ENCODE peak calls at places on chromosomes 4 and X, in five cellular contexts. N, U, L, X and P are unnamed samples.

GRCh38 chrX:21479695-21480280 is 105.6 kb downstream of the CNKSR2 start:
- DNase-seq in N (no peak), U (peak; percentile 76), L (peak; percentile 33), X (peak; percentile 62), P (peak; percentile 49)

GRCh38 chr4:94802091-94802490 is 44.3 kb downstream of the BMPR1B start:
- DNase-seq in N (no peak), U (no peak), L (no peak), X (no peak), P (no peak)

GRCh38 chrX:124341361-124342132 is 4.8 kb upstream of the SH2D1A start:
- DNase-seq in N (no peak), U (no peak), L (no peak), X (no peak), P (no peak)

GRCh38 chr4:158962396-158962795 is 140.5 kb upstream of the RAPGEF2 start:
- DNase-seq in N (no peak), U (no peak), L (no peak), X (peak; percentile 27), P (no peak)

GRCh38 chrX:53656845-53657244 is 29.7 kb downstream of the HUWE1 start:
- DNase-seq in N (no peak), U (no peak), L (no peak), X (no peak), P (no peak)

GRCh38 chr4:45147866-45148265 is 421.5 kb upstream of the GNPDA2 start:
- DNase-seq in N (no peak), U (peak; percentile 51), L (no peak), X (no peak), P (no peak)

GRCh38 chr4:83083925-83084475 is 30.5 kb downstream of the PLAC8 start:
- DNase-seq in N (no peak), U (no peak), L (no peak), X (peak; percentile 50), P (no peak)

GRCh38 chr4:179196511-179196910 is 1754.3 kb upstream of the AGA start:
- DNase-seq in N (no peak), U (peak; percentile 57), L (no peak), X (peak; percentile 34), P (no peak)

GRCh38 chr4:90904018-90904417 is 776.8 kb downstream of the CCSER1 start:
- DNase-seq in N (no peak), U (no peak), L (no peak), X (peak; percentile 28), P (no peak)

GRCh38 chrX:1679238-1679637 is 64.4 kb downstream of the ASMT start:
- DNase-seq in N (no peak), U (no peak), L (no peak), X (peak; percentile 31), P (no peak)

GRCh38 chr4:137510866-137511265 is 21.4 kb downstream of the PCDH18 start:
- DNase-seq in N (peak; percentile 62), U (peak; percentile 81), L (no peak), X (peak; percentile 62), P (no peak)

GRCh38 chrX:93932471-93933220 is 258.6 kb downstream of the FAM133A start:
- DNase-seq in N (no peak), U (peak; percentile 25), L (no peak), X (no peak), P (no peak)

GRCh38 chr4:114383055-114383454 is 215.6 kb upstream of the UGT8 start:
- DNase-seq in N (no peak), U (no peak), L (no peak), X (no peak), P (no peak)

GRCh38 chr4:6441758-6442157 is 30.7 kb downstream of the PPP2R2C start:
- DNase-seq in N (no peak), U (no peak), L (no peak), X (no peak), P (no peak)

GRCh38 chr4:108398326-108398725 is 222.1 kb upstream of the RPL34 start:
- DNase-seq in N (no peak), U (no peak), L (no peak), X (no peak), P (no peak)

GRCh38 chr4:3879681-3880594 is 113.8 kb downstream of the ADRA2C start:
- DNase-seq in N (no peak), U (no peak), L (peak; percentile 27), X (peak; percentile 57), P (no peak)

GRCh38 chr4:54589586-54589985 is 68.2 kb upstream of the KIT start:
- DNase-seq in N (no peak), U (no peak), L (no peak), X (no peak), P (no peak)

GRCh38 chr4:89055157-89056080 is 1.6 kb downstream of the FAM13A start:
- DNase-seq in N (no peak), U (peak; percentile 24), L (no peak), X (no peak), P (no peak)

GRCh38 chrX:79400618-79401017 is 33.5 kb upstream of the ITM2A start:
- DNase-seq in N (no peak), U (no peak), L (no peak), X (no peak), P (no peak)

GRCh38 chr4:78379991-78380739 is 171.4 kb upstream of the ANXA3 start:
- DNase-seq in N (no peak), U (no peak), L (no peak), X (no peak), P (no peak)

GRCh38 chr4:41305486-41305885 is 48.8 kb downstream of the UCHL1 start:
- DNase-seq in N (no peak), U (no peak), L (no peak), X (no peak), P (no peak)

GRCh38 chr4:99693164-99693563 is 35.5 kb upstream of the C4orf54 start:
- DNase-seq in N (no peak), U (no peak), L (no peak), X (no peak), P (no peak)

GRCh38 chr4:106355193-106355592 is 13.4 kb downstream of the GIMD1 start:
- DNase-seq in N (no peak), U (no peak), L (no peak), X (peak; percentile 43), P (no peak)

GRCh38 chr4:112231779-112232713 is at the start of gene AP1AR:
- DNase-seq in N (peak; percentile 44), U (peak; percentile 66), L (peak; percentile 92), X (peak; percentile 94), P (peak; percentile 85)

GRCh38 chr4:176638992-176639391 is 153.7 kb downstream of the VEGFC start:
- DNase-seq in N (no peak), U (peak; percentile 67), L (no peak), X (no peak), P (no peak)

GRCh38 chrX:22950278-22951266 is 49.2 kb upstream of the DDX53 start:
- DNase-seq in N (no peak), U (peak; percentile 88), L (no peak), X (no peak), P (no peak)

GRCh38 chr4:43330288-43330687 is 437.8 kb downstream of the GRXCR1 start:
- DNase-seq in N (no peak), U (peak; percentile 88), L (no peak), X (no peak), P (no peak)

DNA sequence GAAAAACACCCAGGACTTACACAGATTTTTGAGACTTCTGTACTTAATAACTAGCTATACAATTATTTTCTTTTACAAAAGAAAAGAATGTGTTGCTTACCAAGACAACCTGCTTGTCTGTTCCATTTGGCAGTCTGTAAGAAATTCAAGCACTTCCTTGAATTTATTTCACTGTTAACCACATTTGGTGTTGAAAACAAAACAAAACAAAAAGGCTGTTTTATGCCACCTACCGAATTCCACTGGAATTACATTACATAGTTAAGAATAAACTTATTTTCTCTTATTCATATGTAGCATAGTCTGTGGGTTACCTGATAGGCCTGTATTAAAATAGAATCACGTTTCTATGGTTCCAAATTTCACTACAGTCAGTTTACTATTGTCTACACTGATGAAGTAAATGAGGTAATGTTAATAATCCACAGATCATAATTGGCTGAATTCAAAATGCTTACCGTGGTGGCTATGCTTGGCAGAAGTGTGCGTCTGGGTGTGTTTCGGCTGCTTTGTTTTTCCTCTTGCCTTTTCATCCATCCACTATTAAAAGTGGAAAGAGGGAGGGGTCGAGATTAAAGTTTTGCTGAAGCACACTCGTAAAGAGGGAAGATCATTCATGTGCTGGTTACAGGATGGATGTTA is at the start of gene TLR1:
- DNase-seq in N (peak; percentile 18), U (peak; percentile 65), L (peak; percentile 26), X (peak; percentile 27), P (peak; percentile 78)
- TF ChIP-seq EZH2phosphoT487 in N (no peak), U (no peak), L (no peak), X (no peak), P (no peak)

GRCh38 chr4:120977435-120977997 is 55.0 kb upstream of the PRDM5 start:
- DNase-seq in N (peak; percentile 61), U (peak; percentile 61), L (peak; percentile 15), X (peak; percentile 83), P (peak; percentile 82)
- TF ChIP-seq CTCF in N (peak; percentile 61), U (peak; percentile 62), L (peak; percentile 65), X (peak; percentile 65), P (peak; percentile 71)

GRCh38 chrX:134529481-134529880 is 69.5 kb downstream of the HPRT1 start:
- DNase-seq in N (no peak), U (no peak), L (no peak), X (no peak), P (no peak)

GRCh38 chrX:134530845-134531244 is 70.9 kb downstream of the HPRT1 start:
- DNase-seq in N (no peak), U (no peak), L (no peak), X (no peak), P (no peak)

GRCh38 chrX:134525086-134525792 is 65.3 kb downstream of the HPRT1 start:
- DNase-seq in N (peak; percentile 21), U (peak; percentile 10), L (no peak), X (no peak), P (no peak)

GRCh38 chrX:134526399-134526798 is 66.4 kb downstream of the HPRT1 start:
- DNase-seq in N (no peak), U (peak; percentile 46), L (no peak), X (no peak), P (no peak)

DNA sequence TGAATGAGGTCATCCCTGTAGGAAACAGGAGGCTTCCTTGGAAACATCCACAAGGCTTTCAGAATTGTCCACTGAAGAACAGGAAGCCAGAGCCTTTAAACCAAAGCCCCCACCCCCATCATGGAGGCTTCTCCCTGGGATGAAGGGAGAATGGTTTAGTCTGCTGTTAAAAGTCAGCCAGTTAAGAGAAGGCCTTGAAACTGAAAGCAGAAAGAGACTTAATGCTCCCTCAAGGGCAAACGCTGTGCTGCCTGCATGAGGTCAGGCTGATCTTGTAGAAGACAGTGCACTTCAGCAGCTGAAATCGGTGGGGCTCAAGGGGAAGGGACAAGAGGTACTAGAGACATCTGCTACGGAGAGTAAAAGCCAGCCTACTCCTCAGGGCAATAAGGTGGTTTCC is 69.0 kb downstream of the HPRT1 start:
- DNase-seq in N (no peak), U (no peak), L (no peak), X (no peak), P (peak; percentile 69)
- H3K27ac ChIP-seq in N (no peak overlapping the region), U (no peak overlapping the region), L (no peak overlapping the region), X (no peak overlapping the region), P (peak overlapping the region; percentile 12)

DNA sequence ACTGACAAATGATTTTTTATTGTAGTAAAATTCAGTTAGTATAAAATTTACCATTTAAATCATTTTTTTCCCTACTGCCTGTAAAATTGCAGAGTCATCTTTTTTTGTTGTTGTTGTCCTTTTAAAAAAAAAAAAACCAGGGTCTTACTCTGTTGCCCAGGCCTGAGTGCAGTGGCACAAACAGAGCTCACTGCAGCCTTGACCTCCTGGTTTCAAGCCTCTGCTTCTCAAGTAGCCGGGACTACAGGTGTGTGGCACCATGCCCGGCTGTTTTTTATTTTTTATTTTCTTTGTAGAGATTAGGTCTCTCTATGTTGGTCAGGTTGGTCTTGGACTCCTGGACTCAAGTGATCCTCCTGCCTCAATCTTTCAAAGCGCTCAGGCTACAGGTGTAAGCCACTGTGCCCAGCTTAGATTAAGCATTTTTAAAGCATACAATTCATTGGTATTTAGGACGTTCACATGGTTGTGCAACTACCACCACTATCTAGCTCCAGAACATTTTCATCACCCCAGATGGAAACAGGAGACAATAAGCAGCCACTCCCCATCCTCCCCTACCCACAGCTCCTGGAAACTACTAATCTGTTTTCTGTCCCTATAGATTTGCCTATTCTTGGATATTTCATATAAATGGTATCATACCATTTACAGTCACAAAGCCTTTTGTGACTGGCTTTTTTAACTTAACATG is 59.7 kb upstream of the PGRMC2 start:
- DNase-seq in N (no peak), U (no peak), L (no peak), X (no peak), P (no peak)
- TF ChIP-seq EZH2phosphoT487 in N (no peak), U (no peak), L (no peak), X (no peak), P (no peak)